ENCODE peak calls at places on chromosomes 5 and 9, in eight cellular contexts. One of them, this sample, is unnamed.

GRCh38 chr9:108186996-108187395 is 668.8 kb downstream of the ACTL7B start:
- DNase-seq in GM12891: no peak
- DNase-seq in activated gamma-delta T cell: no peak
- DNase-seq in SIG-M5: no peak
- DNase-seq in mucosa of gallbladder: peak
- DNase-seq in fibroblast of the aortic adventitia: peak
- DNase-seq in stimulated activated CD4-positive, alpha-beta T cell treated with anti-CD3 and anti-CD28 coated beads, Interleukin-2, amount 100 ng/mL, for 48 hours: no peak
- DNase-seq in naive thymus-derived CD8-positive, alpha-beta T cell: no peak
- DNase-seq in this sample: no peak

GRCh38 chr5:178284095-178284675 is 51.6 kb upstream of the PHYKPL start:
- DNase-seq in GM12891: no peak
- DNase-seq in activated gamma-delta T cell: no peak
- DNase-seq in SIG-M5: no peak
- DNase-seq in mucosa of gallbladder: no peak
- DNase-seq in fibroblast of the aortic adventitia: no peak
- DNase-seq in stimulated activated CD4-positive, alpha-beta T cell treated with anti-CD3 and anti-CD28 coated beads, Interleukin-2, amount 100 ng/mL, for 48 hours: peak
- DNase-seq in naive thymus-derived CD8-positive, alpha-beta T cell: no peak
- DNase-seq in this sample: peak

GRCh38 chr5:77993799-77994318 is 217.7 kb upstream of the TBCA start:
- DNase-seq in GM12891: no peak
- DNase-seq in activated gamma-delta T cell: no peak
- DNase-seq in SIG-M5: no peak
- DNase-seq in mucosa of gallbladder: no peak
- DNase-seq in fibroblast of the aortic adventitia: no peak
- DNase-seq in stimulated activated CD4-positive, alpha-beta T cell treated with anti-CD3 and anti-CD28 coated beads, Interleukin-2, amount 100 ng/mL, for 48 hours: no peak
- DNase-seq in naive thymus-derived CD8-positive, alpha-beta T cell: no peak
- DNase-seq in this sample: no peak

GRCh38 chr5:423626-424258 is 19.2 kb upstream of the EXOC3 start:
- DNase-seq in GM12891: no peak
- DNase-seq in activated gamma-delta T cell: no peak
- DNase-seq in SIG-M5: no peak
- DNase-seq in mucosa of gallbladder: no peak
- DNase-seq in fibroblast of the aortic adventitia: no peak
- DNase-seq in stimulated activated CD4-positive, alpha-beta T cell treated with anti-CD3 and anti-CD28 coated beads, Interleukin-2, amount 100 ng/mL, for 48 hours: no peak
- DNase-seq in naive thymus-derived CD8-positive, alpha-beta T cell: no peak
- DNase-seq in this sample: no peak

GRCh38 chr5:65830856-65831255 is 95.5 kb upstream of the ERBIN start:
- DNase-seq in GM12891: no peak
- DNase-seq in activated gamma-delta T cell: no peak
- DNase-seq in SIG-M5: no peak
- DNase-seq in mucosa of gallbladder: no peak
- DNase-seq in fibroblast of the aortic adventitia: no peak
- DNase-seq in stimulated activated CD4-positive, alpha-beta T cell treated with anti-CD3 and anti-CD28 coated beads, Interleukin-2, amount 100 ng/mL, for 48 hours: no peak
- DNase-seq in naive thymus-derived CD8-positive, alpha-beta T cell: no peak
- DNase-seq in this sample: no peak

GRCh38 chr5:78698218-78698751 is 49.7 kb upstream of the LHFPL2 start:
- DNase-seq in GM12891: no peak
- DNase-seq in activated gamma-delta T cell: no peak
- DNase-seq in SIG-M5: no peak
- DNase-seq in mucosa of gallbladder: peak
- DNase-seq in fibroblast of the aortic adventitia: peak
- DNase-seq in stimulated activated CD4-positive, alpha-beta T cell treated with anti-CD3 and anti-CD28 coated beads, Interleukin-2, amount 100 ng/mL, for 48 hours: no peak
- DNase-seq in naive thymus-derived CD8-positive, alpha-beta T cell: no peak
- DNase-seq in this sample: no peak

GRCh38 chr9:4277531-4277991 is 22.3 kb downstream of the GLIS3 start:
- DNase-seq in GM12891: no peak
- DNase-seq in activated gamma-delta T cell: no peak
- DNase-seq in SIG-M5: no peak
- DNase-seq in mucosa of gallbladder: peak
- DNase-seq in fibroblast of the aortic adventitia: no peak
- DNase-seq in stimulated activated CD4-positive, alpha-beta T cell treated with anti-CD3 and anti-CD28 coated beads, Interleukin-2, amount 100 ng/mL, for 48 hours: no peak
- DNase-seq in naive thymus-derived CD8-positive, alpha-beta T cell: no peak
- DNase-seq in this sample: no peak

GRCh38 chr9:122619996-122620395 is 5.5 kb downstream of the OR1Q1 start:
- DNase-seq in GM12891: no peak
- DNase-seq in activated gamma-delta T cell: no peak
- DNase-seq in SIG-M5: no peak
- DNase-seq in mucosa of gallbladder: no peak
- DNase-seq in fibroblast of the aortic adventitia: no peak
- DNase-seq in stimulated activated CD4-positive, alpha-beta T cell treated with anti-CD3 and anti-CD28 coated beads, Interleukin-2, amount 100 ng/mL, for 48 hours: no peak
- DNase-seq in naive thymus-derived CD8-positive, alpha-beta T cell: no peak
- DNase-seq in this sample: no peak

GRCh38 chr9:2465921-2466460 is 155.6 kb upstream of the VLDLR start:
- DNase-seq in GM12891: no peak
- DNase-seq in activated gamma-delta T cell: no peak
- DNase-seq in SIG-M5: no peak
- DNase-seq in mucosa of gallbladder: peak
- DNase-seq in fibroblast of the aortic adventitia: no peak
- DNase-seq in stimulated activated CD4-positive, alpha-beta T cell treated with anti-CD3 and anti-CD28 coated beads, Interleukin-2, amount 100 ng/mL, for 48 hours: no peak
- DNase-seq in naive thymus-derived CD8-positive, alpha-beta T cell: no peak
- DNase-seq in this sample: no peak

GRCh38 chr9:133609311-133610098 is at the start of gene FAM163B:
- DNase-seq in GM12891: no peak
- DNase-seq in activated gamma-delta T cell: no peak
- DNase-seq in SIG-M5: no peak
- DNase-seq in mucosa of gallbladder: peak
- DNase-seq in fibroblast of the aortic adventitia: peak
- DNase-seq in stimulated activated CD4-positive, alpha-beta T cell treated with anti-CD3 and anti-CD28 coated beads, Interleukin-2, amount 100 ng/mL, for 48 hours: peak
- DNase-seq in naive thymus-derived CD8-positive, alpha-beta T cell: peak
- DNase-seq in this sample: no peak

GRCh38 chr5:135835766-135836165 is 1.3 kb downstream of the SLC25A48 start:
- DNase-seq in GM12891: no peak
- DNase-seq in activated gamma-delta T cell: no peak
- DNase-seq in SIG-M5: no peak
- DNase-seq in mucosa of gallbladder: no peak
- DNase-seq in fibroblast of the aortic adventitia: no peak
- DNase-seq in stimulated activated CD4-positive, alpha-beta T cell treated with anti-CD3 and anti-CD28 coated beads, Interleukin-2, amount 100 ng/mL, for 48 hours: no peak
- DNase-seq in naive thymus-derived CD8-positive, alpha-beta T cell: no peak
- DNase-seq in this sample: no peak

GRCh38 chr9:72363226-72363625 is 1.8 kb downstream of the ZFAND5 start:
- DNase-seq in GM12891: no peak
- DNase-seq in activated gamma-delta T cell: no peak
- DNase-seq in SIG-M5: no peak
- DNase-seq in mucosa of gallbladder: no peak
- DNase-seq in fibroblast of the aortic adventitia: peak
- DNase-seq in stimulated activated CD4-positive, alpha-beta T cell treated with anti-CD3 and anti-CD28 coated beads, Interleukin-2, amount 100 ng/mL, for 48 hours: no peak
- DNase-seq in naive thymus-derived CD8-positive, alpha-beta T cell: no peak
- DNase-seq in this sample: no peak

GRCh38 chr9:27496134-27496504 is 28.0 kb upstream of the IFNK start:
- DNase-seq in GM12891: no peak
- DNase-seq in activated gamma-delta T cell: no peak
- DNase-seq in SIG-M5: no peak
- DNase-seq in mucosa of gallbladder: no peak
- DNase-seq in fibroblast of the aortic adventitia: no peak
- DNase-seq in stimulated activated CD4-positive, alpha-beta T cell treated with anti-CD3 and anti-CD28 coated beads, Interleukin-2, amount 100 ng/mL, for 48 hours: no peak
- DNase-seq in naive thymus-derived CD8-positive, alpha-beta T cell: no peak
- DNase-seq in this sample: no peak

GRCh38 chr5:36777105-36777757 is 99.3 kb upstream of the NIPBL start:
- DNase-seq in GM12891: no peak
- DNase-seq in activated gamma-delta T cell: no peak
- DNase-seq in SIG-M5: no peak
- DNase-seq in mucosa of gallbladder: peak
- DNase-seq in fibroblast of the aortic adventitia: peak
- DNase-seq in stimulated activated CD4-positive, alpha-beta T cell treated with anti-CD3 and anti-CD28 coated beads, Interleukin-2, amount 100 ng/mL, for 48 hours: no peak
- DNase-seq in naive thymus-derived CD8-positive, alpha-beta T cell: no peak
- DNase-seq in this sample: peak

GRCh38 chr9:125538092-125538473 is 168.9 kb downstream of the MAPKAP1 start:
- DNase-seq in GM12891: no peak
- DNase-seq in activated gamma-delta T cell: no peak
- DNase-seq in SIG-M5: no peak
- DNase-seq in mucosa of gallbladder: peak
- DNase-seq in fibroblast of the aortic adventitia: peak
- DNase-seq in stimulated activated CD4-positive, alpha-beta T cell treated with anti-CD3 and anti-CD28 coated beads, Interleukin-2, amount 100 ng/mL, for 48 hours: no peak
- DNase-seq in naive thymus-derived CD8-positive, alpha-beta T cell: no peak
- DNase-seq in this sample: no peak

GRCh38 chr5:120882042-120882775 is 418.1 kb downstream of the PRR16 start:
- DNase-seq in GM12891: no peak
- DNase-seq in activated gamma-delta T cell: no peak
- DNase-seq in SIG-M5: no peak
- DNase-seq in mucosa of gallbladder: no peak
- DNase-seq in fibroblast of the aortic adventitia: no peak
- DNase-seq in stimulated activated CD4-positive, alpha-beta T cell treated with anti-CD3 and anti-CD28 coated beads, Interleukin-2, amount 100 ng/mL, for 48 hours: no peak
- DNase-seq in naive thymus-derived CD8-positive, alpha-beta T cell: no peak
- DNase-seq in this sample: no peak

GRCh38 chr5:73067213-73067612 is 53.2 kb upstream of the TMEM171 start:
- DNase-seq in GM12891: no peak
- DNase-seq in activated gamma-delta T cell: no peak
- DNase-seq in SIG-M5: no peak
- DNase-seq in mucosa of gallbladder: no peak
- DNase-seq in fibroblast of the aortic adventitia: peak
- DNase-seq in stimulated activated CD4-positive, alpha-beta T cell treated with anti-CD3 and anti-CD28 coated beads, Interleukin-2, amount 100 ng/mL, for 48 hours: no peak
- DNase-seq in naive thymus-derived CD8-positive, alpha-beta T cell: no peak
- DNase-seq in this sample: no peak

GRCh38 chr5:173315495-173316352 is 12.5 kb downstream of the STC2 start:
- DNase-seq in GM12891: no peak
- DNase-seq in activated gamma-delta T cell: no peak
- DNase-seq in SIG-M5: no peak
- DNase-seq in mucosa of gallbladder: no peak
- DNase-seq in fibroblast of the aortic adventitia: peak
- DNase-seq in stimulated activated CD4-positive, alpha-beta T cell treated with anti-CD3 and anti-CD28 coated beads, Interleukin-2, amount 100 ng/mL, for 48 hours: no peak
- DNase-seq in naive thymus-derived CD8-positive, alpha-beta T cell: no peak
- DNase-seq in this sample: no peak

GRCh38 chr5:69225859-69226258 is 8.8 kb upstream of the CDK7 start:
- DNase-seq in GM12891: no peak
- DNase-seq in activated gamma-delta T cell: no peak
- DNase-seq in SIG-M5: no peak
- DNase-seq in mucosa of gallbladder: no peak
- DNase-seq in fibroblast of the aortic adventitia: no peak
- DNase-seq in stimulated activated CD4-positive, alpha-beta T cell treated with anti-CD3 and anti-CD28 coated beads, Interleukin-2, amount 100 ng/mL, for 48 hours: no peak
- DNase-seq in naive thymus-derived CD8-positive, alpha-beta T cell: no peak
- DNase-seq in this sample: no peak

GRCh38 chr9:82271099-82271498 is 282.5 kb downstream of the SPATA31D1 start:
- DNase-seq in GM12891: no peak
- DNase-seq in activated gamma-delta T cell: no peak
- DNase-seq in SIG-M5: no peak
- DNase-seq in mucosa of gallbladder: no peak
- DNase-seq in fibroblast of the aortic adventitia: peak
- DNase-seq in stimulated activated CD4-positive, alpha-beta T cell treated with anti-CD3 and anti-CD28 coated beads, Interleukin-2, amount 100 ng/mL, for 48 hours: no peak
- DNase-seq in naive thymus-derived CD8-positive, alpha-beta T cell: no peak
- DNase-seq in this sample: no peak

GRCh38 chr5:172658869-172659513 is 17.9 kb downstream of the NEURL1B start:
- DNase-seq in GM12891: no peak
- DNase-seq in activated gamma-delta T cell: no peak
- DNase-seq in SIG-M5: no peak
- DNase-seq in mucosa of gallbladder: peak
- DNase-seq in fibroblast of the aortic adventitia: no peak
- DNase-seq in stimulated activated CD4-positive, alpha-beta T cell treated with anti-CD3 and anti-CD28 coated beads, Interleukin-2, amount 100 ng/mL, for 48 hours: no peak
- DNase-seq in naive thymus-derived CD8-positive, alpha-beta T cell: no peak
- DNase-seq in this sample: no peak

GRCh38 chr9:115494393-115494792 is 376.4 kb upstream of the TNC start:
- DNase-seq in GM12891: no peak
- DNase-seq in activated gamma-delta T cell: no peak
- DNase-seq in SIG-M5: no peak
- DNase-seq in mucosa of gallbladder: no peak
- DNase-seq in fibroblast of the aortic adventitia: no peak
- DNase-seq in stimulated activated CD4-positive, alpha-beta T cell treated with anti-CD3 and anti-CD28 coated beads, Interleukin-2, amount 100 ng/mL, for 48 hours: no peak
- DNase-seq in naive thymus-derived CD8-positive, alpha-beta T cell: no peak
- DNase-seq in this sample: no peak

GRCh38 chr5:33937700-33938506 is 1.7 kb downstream of the RXFP3 start:
- DNase-seq in GM12891: no peak
- DNase-seq in activated gamma-delta T cell: no peak
- DNase-seq in SIG-M5: no peak
- DNase-seq in mucosa of gallbladder: no peak
- DNase-seq in fibroblast of the aortic adventitia: no peak
- DNase-seq in stimulated activated CD4-positive, alpha-beta T cell treated with anti-CD3 and anti-CD28 coated beads, Interleukin-2, amount 100 ng/mL, for 48 hours: no peak
- DNase-seq in naive thymus-derived CD8-positive, alpha-beta T cell: no peak
- DNase-seq in this sample: no peak

GRCh38 chr9:135722365-135722764 is 20.4 kb downstream of the KCNT1 start:
- DNase-seq in GM12891: no peak
- DNase-seq in activated gamma-delta T cell: no peak
- DNase-seq in SIG-M5: no peak
- DNase-seq in mucosa of gallbladder: no peak
- DNase-seq in fibroblast of the aortic adventitia: no peak
- DNase-seq in stimulated activated CD4-positive, alpha-beta T cell treated with anti-CD3 and anti-CD28 coated beads, Interleukin-2, amount 100 ng/mL, for 48 hours: no peak
- DNase-seq in naive thymus-derived CD8-positive, alpha-beta T cell: no peak
- DNase-seq in this sample: no peak

GRCh38 chr9:36163049-36163839 is 5.9 kb upstream of the CCIN start:
- DNase-seq in GM12891: no peak
- DNase-seq in activated gamma-delta T cell: no peak
- DNase-seq in SIG-M5: no peak
- DNase-seq in mucosa of gallbladder: no peak
- DNase-seq in fibroblast of the aortic adventitia: peak
- DNase-seq in stimulated activated CD4-positive, alpha-beta T cell treated with anti-CD3 and anti-CD28 coated beads, Interleukin-2, amount 100 ng/mL, for 48 hours: no peak
- DNase-seq in naive thymus-derived CD8-positive, alpha-beta T cell: no peak
- DNase-seq in this sample: no peak

GRCh38 chr5:113163328-113163727 is 186.7 kb downstream of the DCP2 start:
- DNase-seq in GM12891: no peak
- DNase-seq in activated gamma-delta T cell: no peak
- DNase-seq in SIG-M5: no peak
- DNase-seq in mucosa of gallbladder: no peak
- DNase-seq in fibroblast of the aortic adventitia: no peak
- DNase-seq in stimulated activated CD4-positive, alpha-beta T cell treated with anti-CD3 and anti-CD28 coated beads, Interleukin-2, amount 100 ng/mL, for 48 hours: no peak
- DNase-seq in naive thymus-derived CD8-positive, alpha-beta T cell: no peak
- DNase-seq in this sample: no peak

GRCh38 chr9:38388283-38389223 is 3.9 kb upstream of the ALDH1B1 start:
- DNase-seq in GM12891: no peak
- DNase-seq in activated gamma-delta T cell: no peak
- DNase-seq in SIG-M5: no peak
- DNase-seq in mucosa of gallbladder: peak
- DNase-seq in fibroblast of the aortic adventitia: peak
- DNase-seq in stimulated activated CD4-positive, alpha-beta T cell treated with anti-CD3 and anti-CD28 coated beads, Interleukin-2, amount 100 ng/mL, for 48 hours: no peak
- DNase-seq in naive thymus-derived CD8-positive, alpha-beta T cell: no peak
- DNase-seq in this sample: no peak

GRCh38 chr5:14225173-14225834 is 82.2 kb downstream of the TRIO start:
- DNase-seq in GM12891: no peak
- DNase-seq in activated gamma-delta T cell: no peak
- DNase-seq in SIG-M5: no peak
- DNase-seq in mucosa of gallbladder: no peak
- DNase-seq in fibroblast of the aortic adventitia: no peak
- DNase-seq in stimulated activated CD4-positive, alpha-beta T cell treated with anti-CD3 and anti-CD28 coated beads, Interleukin-2, amount 100 ng/mL, for 48 hours: no peak
- DNase-seq in naive thymus-derived CD8-positive, alpha-beta T cell: no peak
- DNase-seq in this sample: no peak

This sample was measured in HL-60.